ENCODE peak calls at places on chromosome 1, in five cellular contexts. S, A, X, O and Y are unnamed samples.

GRCh38 chr1:86277909-86278308 is 118.2 kb downstream of the ODF2L start:
- DNase-seq in S (no peak), A (no peak), X (peak; percentile 10), O (no peak), Y (no peak)

GRCh38 chr1:166490437-166490784 is 323.6 kb upstream of the FAM78B start:
- DNase-seq in S (no peak), A (no peak), X (no peak), O (no peak), Y (no peak)

GRCh38 chr1:111448482-111448917 is 556 bp downstream of the WDR77 start:
- DNase-seq in S (no peak), A (no peak), X (no peak), O (no peak), Y (no peak)

GRCh38 chr1:38608202-38608864 is 251.2 kb downstream of the RRAGC start:
- DNase-seq in S (no peak), A (no peak), X (peak; percentile 93), O (peak; percentile 92), Y (no peak)

GRCh38 chr1:173297798-173298391 is 90.8 kb upstream of the TNFSF4 start:
- DNase-seq in S (no peak), A (no peak), X (no peak), O (no peak), Y (no peak)

GRCh38 chr1:203584040-203584439 is 42.6 kb upstream of the ATP2B4 start:
- DNase-seq in S (peak; percentile 45), A (no peak), X (no peak), O (no peak), Y (no peak)

GRCh38 chr1:155016231-155016831 is 13.7 kb downstream of the ZBTB7B start:
- DNase-seq in S (no peak), A (no peak), X (no peak), O (no peak), Y (no peak)

GRCh38 chr1:39528082-39528481 is 36.6 kb downstream of the BMP8A start:
- DNase-seq in S (no peak), A (no peak), X (no peak), O (no peak), Y (no peak)

GRCh38 chr1:54391450-54392071 is 14.6 kb downstream of the SSBP3 start:
- DNase-seq in S (no peak), A (no peak), X (peak; percentile 85), O (no peak), Y (no peak)

GRCh38 chr1:206803221-206803730 is 31.0 kb upstream of the IL10 start:
- DNase-seq in S (no peak), A (no peak), X (no peak), O (no peak), Y (no peak)

GRCh38 chr1:41754540-41754939 is 164.2 kb downstream of the HIVEP3 start:
- DNase-seq in S (no peak), A (no peak), X (no peak), O (no peak), Y (no peak)

GRCh38 chr1:218996362-218996761 is 177.3 kb upstream of the LYPLAL1 start:
- DNase-seq in S (peak; percentile 23), A (no peak), X (no peak), O (no peak), Y (no peak)

GRCh38 chr1:227234998-227235405 is 83.3 kb downstream of the CDC42BPA start:
- DNase-seq in S (peak; percentile 81), A (no peak), X (peak; percentile 38), O (no peak), Y (peak; percentile 47)

GRCh38 chr1:198922638-198923430 is 284.0 kb downstream of the PTPRC start:
- DNase-seq in S (no peak), A (no peak), X (no peak), O (no peak), Y (no peak)

GRCh38 chr1:213135572-213135971 is 84.5 kb downstream of the RPS6KC1 start:
- DNase-seq in S (peak; percentile 36), A (no peak), X (no peak), O (no peak), Y (no peak)

GRCh38 chr1:1088036-1088800 is 14.1 kb upstream of the RNF223 start:
- DNase-seq in S (no peak), A (no peak), X (no peak), O (no peak), Y (no peak)

GRCh38 chr1:28062806-28063205 is 25.6 kb downstream of the EYA3 start:
- DNase-seq in S (no peak), A (no peak), X (no peak), O (no peak), Y (no peak)

GRCh38 chr1:85133565-85134159 is 67.2 kb downstream of the SYDE2 start:
- DNase-seq in S (no peak), A (no peak), X (peak; percentile 74), O (no peak), Y (no peak)

GRCh38 chr1:85134583-85135455 is 66.0 kb downstream of the SYDE2 start:
- DNase-seq in S (peak; percentile 90), A (no peak), X (no peak), O (no peak), Y (peak; percentile 32)

GRCh38 chr1:85142753-85143152 is 58.1 kb downstream of the SYDE2 start:
- DNase-seq in S (no peak), A (no peak), X (no peak), O (no peak), Y (no peak)

GRCh38 chr1:85135456-85135798 is 65.4 kb downstream of the SYDE2 start:
- DNase-seq in S (no peak), A (no peak), X (no peak), O (no peak), Y (peak; percentile 13)

GRCh38 chr1:85137660-85138059 is 63.2 kb downstream of the SYDE2 start:
- DNase-seq in S (no peak), A (no peak), X (no peak), O (no peak), Y (peak; percentile 94)
- H3K4me3 ChIP-seq in S (no peak overlapping the region), A (no peak overlapping the region), X (no peak overlapping the region), O (no peak overlapping the region), Y (no peak overlapping the region)

DNA sequence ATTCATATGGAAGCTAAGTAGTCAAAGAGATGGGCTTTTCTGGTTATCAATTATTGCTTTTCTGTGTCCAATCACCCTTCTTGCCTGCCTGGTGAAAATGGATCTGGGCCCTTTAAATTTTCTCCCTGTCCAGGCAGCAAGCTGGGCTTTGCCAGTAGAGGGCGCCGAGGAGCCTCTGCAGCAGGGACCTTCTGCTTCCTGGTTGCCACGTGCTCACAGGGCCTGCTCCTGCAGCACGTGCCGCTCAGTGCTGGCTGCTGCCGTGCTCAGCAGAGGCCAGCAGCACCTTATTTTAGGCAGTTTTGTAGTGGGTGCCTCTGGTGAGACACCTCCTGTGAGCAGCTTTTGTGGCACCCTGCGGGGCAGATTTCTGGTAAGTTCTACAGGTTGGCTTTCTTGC is 4.0 kb downstream of the ACTL8 start:
- DNase-seq in S (peak; percentile 8), A (no peak), X (no peak), O (no peak), Y (no peak)
- TF ChIP-seq CTCF in S (no peak), A (no peak), X (peak; percentile 34), O (no peak), Y (peak; percentile 41)

DNA sequence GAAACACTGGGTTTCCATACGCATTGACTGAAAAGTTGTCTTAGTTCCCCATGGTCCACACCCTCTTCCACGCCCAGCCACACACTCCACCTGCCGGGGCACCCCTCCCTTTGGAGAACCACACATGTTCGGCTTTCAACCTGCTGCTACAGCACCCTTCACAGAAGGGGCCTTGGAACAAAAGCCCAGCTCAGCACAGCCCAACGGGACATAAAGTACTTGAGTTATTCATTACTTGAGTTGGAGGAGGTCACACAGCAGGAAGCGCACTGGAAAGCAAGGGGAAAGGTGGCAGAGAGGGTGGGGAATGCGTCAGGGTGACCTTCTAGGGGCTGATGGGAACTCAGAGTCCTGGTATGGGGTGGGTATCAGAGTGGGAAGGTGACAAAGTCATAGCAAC is 3.0 kb upstream of the ATP1B1 start:
- DNase-seq in S (no peak), A (no peak), X (no peak), O (no peak), Y (no peak)
- H3K4me3 ChIP-seq in S (no peak overlapping the region), A (no peak overlapping the region), X (no peak overlapping the region), O (no peak overlapping the region), Y (peak overlapping the region; percentile 33)

GRCh38 chr1:43563779-43564616 is 33.3 kb downstream of the PTPRF start:
- DNase-seq in S (peak; percentile 36), A (no peak), X (no peak), O (no peak), Y (no peak)

GRCh38 chr1:43565600-43566360 is 35.1 kb downstream of the PTPRF start:
- DNase-seq in S (peak; percentile 45), A (peak; percentile 35), X (peak; percentile 91), O (no peak), Y (no peak)

GRCh38 chr1:43564617-43565348 is 34.1 kb downstream of the PTPRF start:
- DNase-seq in S (no peak), A (no peak), X (no peak), O (no peak), Y (no peak)

GRCh38 chr1:43569175-43569574 is 38.5 kb downstream of the PTPRF start:
- DNase-seq in S (no peak), A (no peak), X (no peak), O (no peak), Y (no peak)

GRCh38 chr1:43566382-43567035 is 35.8 kb downstream of the PTPRF start:
- DNase-seq in S (no peak), A (no peak), X (no peak), O (no peak), Y (no peak)
- TF ChIP-seq CTCF in S (no peak), A (no peak), X (no peak), O (no peak), Y (no peak)

GRCh38 chr1:37601441-37601840 is 5.7 kb upstream of the GNL2 start:
- DNase-seq in S (no peak), A (no peak), X (no peak), O (no peak), Y (no peak)
- H3K4me3 ChIP-seq in S (no peak overlapping the region), A (no peak overlapping the region), X (no peak overlapping the region), O (no peak overlapping the region), Y (no peak overlapping the region)